ENCODE peak calls at places on chromosomes 11 and 22, in six cellular contexts. O is anterior cingulate cortex, P is GOT3, J is MM.1S, H is kidney, I is fibroblast of pulmonary artery. S is an unnamed sample.
A peak's percentile ranks its signal among the peaks of the same experiment; 100 is the strongest.

GRCh38 chr11:128380280-128380604 is 207.1 kb downstream of the ETS1 start:
- DNase-seq in O (no peak), P (no peak), J (no peak), H (no peak), I (peak; percentile 16), S (no peak)

GRCh38 chr11:36066891-36067290 is 123.0 kb downstream of the LDLRAD3 start:
- DNase-seq in O (no peak), P (no peak), J (no peak), H (no peak), I (no peak), S (no peak)

GRCh38 chr22:39546889-39547586 is 14.5 kb upstream of the RPS19BP1 start:
- DNase-seq in O (peak; percentile 63), P (no peak), J (no peak), H (no peak), I (no peak), S (no peak)

GRCh38 chr11:135033545-135033944 is 621.5 kb upstream of the B3GAT1 start:
- DNase-seq in O (peak; percentile 29), P (no peak), J (no peak), H (no peak), I (no peak), S (no peak)

GRCh38 chr22:23106906-23107367 is 34.9 kb downstream of the RSPH14 start:
- DNase-seq in O (no peak), P (no peak), J (no peak), H (no peak), I (no peak), S (no peak)

GRCh38 chr11:25052844-25053243 is 556.0 kb downstream of the LUZP2 start:
- DNase-seq in O (no peak), P (no peak), J (no peak), H (no peak), I (no peak), S (no peak)

GRCh38 chr22:36901411-36902142 is 11.9 kb upstream of the CSF2RB start:
- DNase-seq in O (no peak), P (no peak), J (peak; percentile 78), H (no peak), I (no peak), S (no peak)

GRCh38 chr11:35272391-35272821 is 133.4 kb downstream of the CD44 start:
- DNase-seq in O (no peak), P (no peak), J (peak; percentile 55), H (no peak), I (no peak), S (no peak)

GRCh38 chr11:40162901-40163300 is 1296.6 kb downstream of the LRRC4C start:
- DNase-seq in O (no peak), P (no peak), J (no peak), H (no peak), I (no peak), S (no peak)

GRCh38 chr22:30340911-30341685 is 14.4 kb upstream of the TBC1D10A start:
- DNase-seq in O (peak; percentile 98), P (no peak), J (no peak), H (no peak), I (no peak), S (no peak)

GRCh38 chr11:45803981-45804805 is 756 bp upstream of the SLC35C1 start:
- DNase-seq in O (peak; percentile 30), P (peak; percentile 35), J (peak; percentile 44), H (peak; percentile 95), I (peak; percentile 38), S (peak; percentile 35)

GRCh38 chr11:83157755-83158473 is 983 bp downstream of the PCF11 start:
- DNase-seq in O (peak; percentile 32), P (no peak), J (peak; percentile 48), H (peak; percentile 79), I (peak; percentile 53), S (no peak)

GRCh38 chr11:27357250-27357649 is 5.8 kb downstream of the CCDC34 start:
- DNase-seq in O (no peak), P (no peak), J (peak; percentile 82), H (no peak), I (no peak), S (no peak)

GRCh38 chr11:131999084-131999483 is 628.7 kb downstream of the NTM start:
- DNase-seq in O (peak; percentile 29), P (no peak), J (no peak), H (no peak), I (peak; percentile 55), S (no peak)

GRCh38 chr22:21095773-21096107 is 50.0 kb downstream of the LRRC74B start:
- DNase-seq in O (no peak), P (no peak), J (no peak), H (no peak), I (no peak), S (no peak)

GRCh38 chr11:75547617-75548054 is 14.4 kb upstream of the SERPINH1 start:
- DNase-seq in O (peak; percentile 21), P (no peak), J (peak; percentile 33), H (no peak), I (peak; percentile 77), S (peak; percentile 49)

GRCh38 chr11:120954381-120954780 is 69.5 kb upstream of the TBCEL start:
- DNase-seq in O (no peak), P (no peak), J (no peak), H (no peak), I (no peak), S (no peak)

GRCh38 chr11:93468286-93468685 is 74.9 kb downstream of the SMCO4 start:
- DNase-seq in O (no peak), P (no peak), J (no peak), H (no peak), I (no peak), S (no peak)

GRCh38 chr22:48091656-48092223 is 1329.3 kb downstream of the TBC1D22A start:
- DNase-seq in O (no peak), P (no peak), J (no peak), H (no peak), I (no peak), S (no peak)

GRCh38 chr11:102603091-102603490 is 22.0 kb downstream of the MMP20 start:
- DNase-seq in O (peak; percentile 67), P (no peak), J (no peak), H (no peak), I (peak; percentile 75), S (no peak)

GRCh38 chr11:91707652-91708051 is 517.0 kb upstream of the FAT3 start:
- DNase-seq in O (no peak), P (no peak), J (no peak), H (no peak), I (no peak), S (no peak)

GRCh38 chr11:72584293-72584921 is 89.8 kb downstream of the PDE2A start:
- DNase-seq in O (no peak), P (no peak), J (no peak), H (peak; percentile 85), I (peak; percentile 39), S (no peak)

GRCh38 chr11:78256962-78257361 is 68.2 kb downstream of the USP35 start:
- DNase-seq in O (peak; percentile 38), P (no peak), J (no peak), H (peak; percentile 91), I (peak; percentile 97), S (no peak)

GRCh38 chr22:43825651-43826050 is 13.5 kb upstream of the EFCAB6 start:
- DNase-seq in O (no peak), P (no peak), J (no peak), H (peak; percentile 35), I (no peak), S (no peak)

GRCh38 chr22:40332319-40332781 is 13.9 kb upstream of the ADSL start:
- DNase-seq in O (no peak), P (no peak), J (no peak), H (no peak), I (peak; percentile 57), S (no peak)

GRCh38 chr11:2833051-2833937 is 52.3 kb downstream of the CDKN1C start:
- DNase-seq in O (no peak), P (no peak), J (no peak), H (peak; percentile 78), I (no peak), S (no peak)

GRCh38 chr11:82225502-82225901 is 508.2 kb downstream of the FAM181B start:
- DNase-seq in O (no peak), P (no peak), J (peak; percentile 42), H (no peak), I (no peak), S (no peak)

GRCh38 chr22:31715157-31715778 is 34.7 kb downstream of the PRR14L start:
- DNase-seq in O (no peak), P (no peak), J (no peak), H (no peak), I (peak; percentile 56), S (no peak)

GRCh38 chr11:69387409-69387885 is 93.5 kb downstream of the MYEOV start:
- DNase-seq in O (no peak), P (no peak), J (no peak), H (no peak), I (peak; percentile 9), S (no peak)

GRCh38 chr11:131674051-131674755 is 303.8 kb downstream of the NTM start:
- DNase-seq in O (peak; percentile 79), P (peak; percentile 33), J (peak; percentile 56), H (no peak), I (peak; percentile 78), S (peak; percentile 14)